ENCODE peak calls at places on chromosomes 13 and 19, in eight cellular contexts. One of them, this sample, is unnamed. For H3K4me1, the result is how much of the 10 kb centered on the place peaks cover.

GRCh38 chr13:85314686-85315085 is 484.5 kb downstream of the SLITRK6 start:
- DNase-seq in SJSA1: no peak
- DNase-seq in PC-9: no peak
- DNase-seq in CD8-positive, alpha-beta T cell: no peak
- DNase-seq in CD8-positive, alpha-beta memory T cell: no peak
- DNase-seq in HCT116: no peak
- DNase-seq in heart left ventricle: no peak
- DNase-seq in gastrocnemius medialis: no peak
- DNase-seq in this sample: no peak

GRCh38 chr13:60351326-60351725 is 45.7 kb upstream of the TDRD3 start:
- DNase-seq in SJSA1: no peak
- DNase-seq in PC-9: peak
- DNase-seq in CD8-positive, alpha-beta T cell: no peak
- DNase-seq in CD8-positive, alpha-beta memory T cell: no peak
- DNase-seq in HCT116: no peak
- DNase-seq in heart left ventricle: no peak
- DNase-seq in gastrocnemius medialis: no peak
- DNase-seq in this sample: no peak

GRCh38 chr13:45333973-45334922 is 6.7 kb downstream of the TPT1 start:
- DNase-seq in SJSA1: no peak
- DNase-seq in PC-9: no peak
- DNase-seq in CD8-positive, alpha-beta T cell: peak
- DNase-seq in CD8-positive, alpha-beta memory T cell: peak
- DNase-seq in HCT116: no peak
- DNase-seq in heart left ventricle: no peak
- DNase-seq in gastrocnemius medialis: no peak
- DNase-seq in this sample: no peak

GRCh38 chr13:74024856-74025255 is 109.3 kb downstream of the KLF12 start:
- DNase-seq in SJSA1: no peak
- DNase-seq in PC-9: no peak
- DNase-seq in CD8-positive, alpha-beta T cell: no peak
- DNase-seq in CD8-positive, alpha-beta memory T cell: no peak
- DNase-seq in HCT116: no peak
- DNase-seq in heart left ventricle: no peak
- DNase-seq in gastrocnemius medialis: no peak
- DNase-seq in this sample: no peak

GRCh38 chr13:35994131-35994966 is 136.8 kb downstream of the DCLK1 start:
- DNase-seq in SJSA1: no peak
- DNase-seq in PC-9: no peak
- DNase-seq in CD8-positive, alpha-beta T cell: no peak
- DNase-seq in CD8-positive, alpha-beta memory T cell: no peak
- DNase-seq in HCT116: no peak
- DNase-seq in heart left ventricle: peak
- DNase-seq in gastrocnemius medialis: peak
- DNase-seq in this sample: no peak

GRCh38 chr19:7280940-7281666 is 13.1 kb downstream of the INSR start:
- DNase-seq in SJSA1: no peak
- DNase-seq in PC-9: no peak
- DNase-seq in CD8-positive, alpha-beta T cell: no peak
- DNase-seq in CD8-positive, alpha-beta memory T cell: no peak
- DNase-seq in HCT116: no peak
- DNase-seq in heart left ventricle: no peak
- DNase-seq in gastrocnemius medialis: no peak
- DNase-seq in this sample: no peak

GRCh38 chr13:34277971-34278370 is 460.0 kb downstream of the RFC3 start:
- DNase-seq in SJSA1: no peak
- DNase-seq in PC-9: no peak
- DNase-seq in CD8-positive, alpha-beta T cell: no peak
- DNase-seq in CD8-positive, alpha-beta memory T cell: no peak
- DNase-seq in HCT116: no peak
- DNase-seq in heart left ventricle: no peak
- DNase-seq in gastrocnemius medialis: no peak
- DNase-seq in this sample: no peak

GRCh38 chr19:45667620-45668341 is at the start of gene GIPR:
- DNase-seq in SJSA1: peak
- DNase-seq in PC-9: peak
- DNase-seq in CD8-positive, alpha-beta T cell: peak
- DNase-seq in CD8-positive, alpha-beta memory T cell: peak
- DNase-seq in HCT116: peak
- DNase-seq in heart left ventricle: peak
- DNase-seq in gastrocnemius medialis: no peak
- DNase-seq in this sample: peak

GRCh38 chr19:17579523-17580244 is 24.2 kb downstream of the COLGALT1 start:
- DNase-seq in SJSA1: peak
- DNase-seq in PC-9: peak
- DNase-seq in CD8-positive, alpha-beta T cell: no peak
- DNase-seq in CD8-positive, alpha-beta memory T cell: no peak
- DNase-seq in HCT116: peak
- DNase-seq in heart left ventricle: peak
- DNase-seq in gastrocnemius medialis: no peak
- DNase-seq in this sample: peak

GRCh38 chr19:54229146-54229545 is 6.3 kb upstream of the LILRB3 start:
- DNase-seq in SJSA1: peak
- DNase-seq in PC-9: no peak
- DNase-seq in CD8-positive, alpha-beta T cell: no peak
- DNase-seq in CD8-positive, alpha-beta memory T cell: no peak
- DNase-seq in HCT116: no peak
- DNase-seq in heart left ventricle: no peak
- DNase-seq in gastrocnemius medialis: no peak
- DNase-seq in this sample: no peak

GRCh38 chr19:40419066-40419612 is 6.0 kb upstream of the PRX start:
- DNase-seq in SJSA1: no peak
- DNase-seq in PC-9: no peak
- DNase-seq in CD8-positive, alpha-beta T cell: no peak
- DNase-seq in CD8-positive, alpha-beta memory T cell: no peak
- DNase-seq in HCT116: no peak
- DNase-seq in heart left ventricle: no peak
- DNase-seq in gastrocnemius medialis: no peak
- DNase-seq in this sample: no peak

GRCh38 chr19:18651300-18651699 is 14.5 kb downstream of the KLHL26 start:
- DNase-seq in SJSA1: no peak
- DNase-seq in PC-9: no peak
- DNase-seq in CD8-positive, alpha-beta T cell: no peak
- DNase-seq in CD8-positive, alpha-beta memory T cell: no peak
- DNase-seq in HCT116: no peak
- DNase-seq in heart left ventricle: no peak
- DNase-seq in gastrocnemius medialis: no peak
- DNase-seq in this sample: no peak

GRCh38 chr19:18651738-18652137 is 14.9 kb downstream of the KLHL26 start:
- DNase-seq in SJSA1: no peak
- DNase-seq in PC-9: no peak
- DNase-seq in CD8-positive, alpha-beta T cell: no peak
- DNase-seq in CD8-positive, alpha-beta memory T cell: no peak
- DNase-seq in HCT116: no peak
- DNase-seq in heart left ventricle: no peak
- DNase-seq in gastrocnemius medialis: no peak
- DNase-seq in this sample: no peak

GRCh38 chr19:18655173-18655844 is 18.5 kb downstream of the KLHL26 start:
- DNase-seq in SJSA1: no peak
- DNase-seq in PC-9: peak
- DNase-seq in CD8-positive, alpha-beta T cell: no peak
- DNase-seq in CD8-positive, alpha-beta memory T cell: no peak
- DNase-seq in HCT116: no peak
- DNase-seq in heart left ventricle: no peak
- DNase-seq in gastrocnemius medialis: no peak
- DNase-seq in this sample: no peak

GRCh38 chr19:18654469-18654868 is 17.6 kb downstream of the KLHL26 start:
- DNase-seq in SJSA1: no peak
- DNase-seq in PC-9: peak
- DNase-seq in CD8-positive, alpha-beta T cell: no peak
- DNase-seq in CD8-positive, alpha-beta memory T cell: no peak
- DNase-seq in HCT116: no peak
- DNase-seq in heart left ventricle: no peak
- DNase-seq in gastrocnemius medialis: no peak
- DNase-seq in this sample: no peak

DNA sequence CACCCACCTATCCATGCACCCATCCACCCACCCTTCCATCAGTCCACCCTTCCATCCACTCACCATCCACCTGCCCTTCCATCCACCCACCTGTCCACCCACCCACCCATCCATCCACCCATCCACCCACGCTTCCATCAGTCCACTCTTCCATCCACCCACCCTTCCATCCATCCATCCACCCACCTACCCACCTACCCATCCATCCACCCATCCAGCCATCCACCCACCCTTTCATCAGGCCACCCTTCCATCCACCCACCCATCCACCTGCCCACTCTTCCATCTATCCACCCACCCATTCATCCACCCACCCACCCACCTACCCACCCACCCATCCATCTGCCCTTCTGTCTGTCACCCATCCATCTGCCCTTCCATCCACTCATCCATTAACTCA is 17.0 kb downstream of the KLHL26 start:
- DNase-seq in SJSA1: no peak
- DNase-seq in PC-9: peak
- DNase-seq in CD8-positive, alpha-beta T cell: no peak
- DNase-seq in CD8-positive, alpha-beta memory T cell: no peak
- DNase-seq in HCT116: no peak
- DNase-seq in heart left ventricle: no peak
- DNase-seq in gastrocnemius medialis: no peak
- DNase-seq in this sample: no peak
- H3K4me1 ChIP-seq in SJSA1: under half
- H3K4me1 ChIP-seq in PC-9: under half
- H3K4me1 ChIP-seq in CD8-positive, alpha-beta T cell: under half
- H3K4me1 ChIP-seq in CD8-positive, alpha-beta memory T cell: under half
- H3K4me1 ChIP-seq in HCT116: under half
- H3K4me1 ChIP-seq in heart left ventricle: under half
- H3K4me1 ChIP-seq in gastrocnemius medialis: under half
- H3K4me1 ChIP-seq in this sample: under half

GRCh38 chr19:47730521-47730889 is 14.8 kb upstream of the NOP53 start:
- DNase-seq in SJSA1: no peak
- DNase-seq in PC-9: no peak
- DNase-seq in CD8-positive, alpha-beta T cell: no peak
- DNase-seq in CD8-positive, alpha-beta memory T cell: no peak
- DNase-seq in HCT116: no peak
- DNase-seq in heart left ventricle: no peak
- DNase-seq in gastrocnemius medialis: no peak
- DNase-seq in this sample: no peak
- H3K4me1 ChIP-seq in SJSA1: under half
- H3K4me1 ChIP-seq in PC-9: under half
- H3K4me1 ChIP-seq in CD8-positive, alpha-beta T cell: under half
- H3K4me1 ChIP-seq in CD8-positive, alpha-beta memory T cell: under half
- H3K4me1 ChIP-seq in HCT116: under half
- H3K4me1 ChIP-seq in heart left ventricle: under half
- H3K4me1 ChIP-seq in gastrocnemius medialis: under half
- H3K4me1 ChIP-seq in this sample: under half

GRCh38 chr19:14561832-14562351 is 10.0 kb downstream of the NDUFB7 start:
- DNase-seq in SJSA1: no peak
- DNase-seq in PC-9: no peak
- DNase-seq in CD8-positive, alpha-beta T cell: no peak
- DNase-seq in CD8-positive, alpha-beta memory T cell: no peak
- DNase-seq in HCT116: no peak
- DNase-seq in heart left ventricle: peak
- DNase-seq in gastrocnemius medialis: peak
- DNase-seq in this sample: no peak

GRCh38 chr19:14561249-14561648 is 10.6 kb downstream of the NDUFB7 start:
- DNase-seq in SJSA1: no peak
- DNase-seq in PC-9: no peak
- DNase-seq in CD8-positive, alpha-beta T cell: no peak
- DNase-seq in CD8-positive, alpha-beta memory T cell: no peak
- DNase-seq in HCT116: no peak
- DNase-seq in heart left ventricle: no peak
- DNase-seq in gastrocnemius medialis: no peak
- DNase-seq in this sample: no peak

GRCh38 chr19:14558370-14559066 is 13.3 kb downstream of the NDUFB7 start:
- DNase-seq in SJSA1: no peak
- DNase-seq in PC-9: no peak
- DNase-seq in CD8-positive, alpha-beta T cell: no peak
- DNase-seq in CD8-positive, alpha-beta memory T cell: no peak
- DNase-seq in HCT116: no peak
- DNase-seq in heart left ventricle: no peak
- DNase-seq in gastrocnemius medialis: no peak
- DNase-seq in this sample: no peak

GRCh38 chr19:14560776-14561108 is 11.1 kb downstream of the NDUFB7 start:
- DNase-seq in SJSA1: no peak
- DNase-seq in PC-9: no peak
- DNase-seq in CD8-positive, alpha-beta T cell: no peak
- DNase-seq in CD8-positive, alpha-beta memory T cell: no peak
- DNase-seq in HCT116: no peak
- DNase-seq in heart left ventricle: no peak
- DNase-seq in gastrocnemius medialis: no peak
- DNase-seq in this sample: no peak

DNA sequence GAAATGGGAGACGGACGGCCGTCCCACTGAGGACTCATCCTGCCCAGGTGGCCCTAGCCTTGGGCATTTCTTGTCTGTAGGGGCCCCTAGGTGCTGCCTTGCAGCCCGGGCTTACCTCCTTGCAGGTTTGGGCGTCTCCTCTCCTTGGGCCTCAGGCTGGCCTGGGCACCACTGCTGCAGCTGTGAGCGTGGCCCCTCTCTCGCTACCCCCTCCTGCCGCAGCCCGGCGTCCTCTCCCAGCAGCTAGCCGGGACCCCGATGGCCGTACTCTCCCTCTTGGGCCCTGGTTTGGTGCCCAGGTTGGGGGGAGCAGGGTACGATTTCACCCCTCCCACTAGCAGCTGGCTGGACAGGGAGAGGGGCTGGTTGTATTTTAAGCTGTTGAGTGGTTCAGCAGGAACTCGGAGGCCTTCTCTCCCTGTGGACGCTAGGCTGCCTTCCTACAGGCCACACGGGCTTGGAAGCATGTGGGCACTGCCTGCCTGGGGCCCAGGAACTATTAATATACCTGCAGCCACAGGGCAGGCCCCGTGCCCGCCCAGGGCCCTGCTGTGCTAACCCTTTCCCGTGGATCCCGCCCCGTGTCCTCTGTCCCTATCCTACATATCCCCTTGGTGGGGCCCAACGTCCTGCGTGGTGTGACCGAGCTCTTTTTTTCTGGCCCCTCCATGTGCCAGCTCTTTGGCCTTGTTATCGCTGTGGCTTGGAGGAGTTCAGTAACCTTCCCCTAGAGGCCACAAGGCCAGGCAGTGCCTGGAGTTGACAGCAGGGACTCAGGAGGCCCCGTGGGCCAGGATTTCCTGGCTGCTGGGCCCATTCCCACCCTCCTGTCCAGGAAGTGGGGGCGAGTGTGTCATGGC is 11.7 kb downstream of the NDUFB7 start:
- DNase-seq in SJSA1: no peak
- DNase-seq in PC-9: peak
- DNase-seq in CD8-positive, alpha-beta T cell: no peak
- DNase-seq in CD8-positive, alpha-beta memory T cell: no peak
- DNase-seq in HCT116: no peak
- DNase-seq in heart left ventricle: peak
- DNase-seq in gastrocnemius medialis: peak
- DNase-seq in this sample: no peak
- H3K4me1 ChIP-seq in SJSA1: under half
- H3K4me1 ChIP-seq in PC-9: under half
- H3K4me1 ChIP-seq in CD8-positive, alpha-beta T cell: under half
- H3K4me1 ChIP-seq in CD8-positive, alpha-beta memory T cell: under half
- H3K4me1 ChIP-seq in HCT116: under half
- H3K4me1 ChIP-seq in heart left ventricle: under half
- H3K4me1 ChIP-seq in gastrocnemius medialis: half or more
- H3K4me1 ChIP-seq in this sample: under half

DNA sequence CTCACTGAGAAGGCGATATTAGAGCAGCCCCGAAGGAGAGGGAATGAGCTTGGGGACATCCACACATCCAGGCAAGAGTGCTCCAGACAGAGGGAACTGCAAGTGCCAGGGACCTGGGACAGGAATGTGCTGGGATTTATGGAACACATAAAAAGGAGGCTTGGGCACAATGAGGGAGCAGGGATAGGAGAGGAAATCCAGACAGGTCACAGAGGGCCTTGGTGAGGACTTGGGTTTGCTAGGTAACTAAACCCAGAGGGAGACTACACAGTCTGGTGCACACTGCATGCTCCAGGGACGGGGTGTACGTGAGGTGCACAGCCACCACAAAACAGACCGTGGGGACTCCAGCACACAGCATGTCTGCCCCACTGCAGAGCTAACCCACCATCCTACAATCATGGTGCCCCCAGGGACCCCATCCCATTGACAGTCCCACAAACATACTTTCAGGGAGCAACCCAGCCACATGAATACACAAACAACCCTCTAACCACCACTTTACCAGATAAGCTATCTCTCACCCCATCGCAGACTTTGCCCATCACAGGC is 5.6 kb upstream of the ZFP36 start:
- DNase-seq in SJSA1: no peak
- DNase-seq in PC-9: peak
- DNase-seq in CD8-positive, alpha-beta T cell: no peak
- DNase-seq in CD8-positive, alpha-beta memory T cell: no peak
- DNase-seq in HCT116: no peak
- DNase-seq in heart left ventricle: no peak
- DNase-seq in gastrocnemius medialis: no peak
- DNase-seq in this sample: no peak
- H3K4me1 ChIP-seq in SJSA1: under half
- H3K4me1 ChIP-seq in PC-9: half or more
- H3K4me1 ChIP-seq in CD8-positive, alpha-beta T cell: half or more
- H3K4me1 ChIP-seq in CD8-positive, alpha-beta memory T cell: half or more
- H3K4me1 ChIP-seq in HCT116: half or more
- H3K4me1 ChIP-seq in heart left ventricle: under half
- H3K4me1 ChIP-seq in gastrocnemius medialis: under half
- H3K4me1 ChIP-seq in this sample: half or more